ENCODE peak calls at places on chromosomes 13 and 19, in five cellular contexts. I, H, K, O and Z are unnamed samples.
A peak's percentile ranks its signal among the peaks of the same experiment; 100 is the strongest.

GRCh38 chr19:4328243-4328990 is 10.2 kb downstream of the STAP2 start:
- DNase-seq in I (peak; percentile 88), O (peak; percentile 94), H (peak; percentile 98), K (no peak), Z (peak; percentile 94)

GRCh38 chr19:48461982-48462655 is 6.7 kb downstream of the KCNJ14 start:
- DNase-seq in K (no peak), O (no peak), I (no peak), H (no peak), Z (no peak)

GRCh38 chr13:107373551-107373950 is 805.6 kb upstream of the ARGLU1 start:
- DNase-seq in K (peak; percentile 0), I (no peak), O (no peak), H (peak; percentile 76), Z (peak; percentile 65)

GRCh38 chr13:104473936-104474335 is 1407.7 kb upstream of the SLC10A2 start:
- DNase-seq in H (no peak), O (no peak), I (no peak), K (peak; percentile 1), Z (no peak)

GRCh38 chr19:12825259-12826131 is 8.9 kb downstream of the RTBDN start:
- DNase-seq in K (no peak), O (no peak), H (no peak), I (no peak), Z (no peak)

GRCh38 chr19:246551-246950 is 44.7 kb downstream of the PLPP2 start:
- DNase-seq in K (no peak), H (no peak), O (no peak), I (no peak), Z (no peak)

GRCh38 chr19:39996218-39996810 is 546 bp upstream of the ZNF546 start:
- DNase-seq in K (peak; percentile 66), I (no peak), O (peak; percentile 40), H (peak; percentile 64), Z (peak; percentile 3)

GRCh38 chr19:5718579-5719273 is 1.2 kb downstream of the LONP1 start:
- DNase-seq in H (peak; percentile 95), K (peak; percentile 66), O (peak; percentile 60), I (no peak), Z (peak; percentile 63)

GRCh38 chr19:23241433-23241832 is 8.8 kb downstream of the ZNF724 start:
- DNase-seq in I (no peak), H (no peak), O (no peak), K (no peak), Z (no peak)

GRCh38 chr13:114043421-114044053 is 69.7 kb upstream of the C13orf46 start:
- DNase-seq in H (peak; percentile 96), I (no peak), K (no peak), O (peak; percentile 95), Z (peak; percentile 65)

GRCh38 chr19:27905074-27905473 is 1307.9 kb downstream of the UQCRFS1 start:
- DNase-seq in I (no peak), K (no peak), O (no peak), H (no peak), Z (no peak)

GRCh38 chr13:61768175-61768574 is 352.5 kb upstream of the PCDH20 start:
- DNase-seq in I (no peak), H (no peak), O (no peak), K (no peak), Z (no peak)

DNA sequence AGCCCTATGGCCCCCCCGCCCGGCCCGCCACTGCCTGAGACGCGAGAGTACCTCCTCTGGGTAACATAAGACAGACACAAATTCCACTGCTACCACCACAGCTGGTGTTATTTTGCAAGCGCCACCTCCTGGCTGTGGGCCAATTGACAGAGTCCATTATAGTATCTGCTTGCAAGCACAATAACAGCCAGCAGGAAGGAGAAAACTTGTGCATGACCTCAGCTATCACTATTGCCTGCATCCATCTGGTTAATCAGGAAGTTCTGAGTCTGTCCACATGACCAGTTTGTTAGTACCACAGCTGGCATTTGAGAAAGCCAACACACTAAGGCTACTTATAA is 25.3 kb upstream of the OR10H2 start:
- DNase-seq in O (peak; percentile 43), K (peak; percentile 60), I (peak; percentile 69), H (peak; percentile 7), Z (no peak)
- TF ChIP-seq CTCF in O (no peak), K (no peak), I (no peak), H (no peak), Z (no peak)

GRCh38 chr19:42203700-42204099 is 13.8 kb downstream of the DEDD2 start:
- DNase-seq in I (no peak), K (no peak), H (no peak), O (no peak), Z (no peak)

GRCh38 chr19:42204684-42205083 is 12.8 kb downstream of the DEDD2 start:
- DNase-seq in H (no peak), K (no peak), O (no peak), I (no peak), Z (no peak)

GRCh38 chr19:42201489-42202289 is 15.8 kb downstream of the DEDD2 start:
- DNase-seq in O (no peak), K (no peak), H (no peak), I (no peak), Z (no peak)

GRCh38 chr19:42200116-42200740 is 17.2 kb downstream of the DEDD2 start:
- DNase-seq in K (no peak), O (no peak), I (no peak), H (no peak), Z (no peak)

GRCh38 chr19:42202290-42202867 is 15.1 kb downstream of the DEDD2 start:
- DNase-seq in I (no peak), H (no peak), K (no peak), O (no peak), Z (no peak)
- H3K4me3 ChIP-seq in I (no peak overlapping the region), H (no peak overlapping the region), K (no peak overlapping the region), O (no peak overlapping the region), Z (no peak overlapping the region)

GRCh38 chr13:97753942-97754670 is 199.4 kb upstream of the IPO5 start:
- DNase-seq in I (no peak), O (no peak), H (no peak), K (no peak), Z (no peak)

GRCh38 chr13:97743946-97744345 is 209.5 kb upstream of the IPO5 start:
- DNase-seq in I (no peak), K (no peak), O (peak; percentile 20), H (peak; percentile 45), Z (no peak)

GRCh38 chr13:97751477-97751876 is 202.0 kb upstream of the IPO5 start:
- DNase-seq in O (no peak), I (no peak), H (no peak), K (no peak), Z (no peak)

GRCh38 chr13:97753269-97753668 is 200.2 kb upstream of the IPO5 start:
- DNase-seq in H (no peak), O (no peak), I (no peak), K (no peak), Z (no peak)

GRCh38 chr13:97749174-97749573 is 204.3 kb upstream of the IPO5 start:
- DNase-seq in O (no peak), H (peak; percentile 7), K (peak; percentile 89), I (no peak), Z (no peak)
- TF ChIP-seq CTCF in O (peak; percentile 3), H (no peak), K (peak; percentile 49), I (no peak), Z (peak; percentile 9)

GRCh38 chr13:42345367-42345766 is 73.4 kb downstream of the AKAP11 start:
- DNase-seq in H (no peak), I (no peak), K (no peak), O (no peak), Z (no peak)
- H3K4me3 ChIP-seq in H (no peak overlapping the region), I (no peak overlapping the region), K (no peak overlapping the region), O (no peak overlapping the region), Z (no peak overlapping the region)

GRCh38 chr13:112916296-112916695 is 52.7 kb upstream of the MCF2L start:
- DNase-seq in O (no peak), H (no peak), K (no peak), I (peak; percentile 42), Z (no peak)
- TF ChIP-seq CTCF in O (no peak), H (no peak), K (no peak), I (no peak), Z (no peak)